ENCODE peak calls at places on chromosomes 16 and 17, in six cellular contexts. R is suprapubic skin, A is GM12878, T is transverse colon, G is SK-N-SH, K is H1. I is an unnamed sample.

GRCh38 chr17:72205801-72206200 is 85.0 kb downstream of the SOX9 start:
- DNase-seq in R (no peak), A (no peak), T (no peak), G (no peak), K (no peak), I (no peak)

GRCh38 chr16:31819948-31820347 is 53.7 kb upstream of the ZNF267 start:
- DNase-seq in R (no peak), A (no peak), T (no peak), G (no peak), K (no peak), I (no peak)

GRCh38 chr16:71628810-71629209 is 2.8 kb downstream of the MARVELD3 start:
- DNase-seq in R (no peak), A (no peak), T (no peak), G (no peak), K (no peak), I (no peak)

GRCh38 chr17:70564006-70564620 is 394.8 kb downstream of the KCNJ2 start:
- DNase-seq in R (no peak), A (no peak), T (no peak), G (no peak), K (no peak), I (no peak)

GRCh38 chr17:61015966-61016365 is 338.3 kb downstream of the BCAS3 start:
- DNase-seq in R (no peak), A (no peak), T (no peak), G (no peak), K (no peak), I (no peak)

GRCh38 chr17:55842405-55843158 is 91.7 kb downstream of the PCTP start:
- DNase-seq in R (no peak), A (no peak), T (no peak), G (no peak), K (no peak), I (no peak)

GRCh38 chr16:89658221-89658879 is 714 bp downstream of the SPATA33 start:
- DNase-seq in R (no peak), A (no peak), T (no peak), G (peak), K (no peak), I (no peak)

GRCh38 chr16:84356591-84357116 is 11.7 kb upstream of the ATP2C2 start:
- DNase-seq in R (no peak), A (no peak), T (peak), G (no peak), K (no peak), I (no peak)

GRCh38 chr17:70357196-70357595 is 187.9 kb downstream of the KCNJ2 start:
- DNase-seq in R (no peak), A (no peak), T (no peak), G (no peak), K (no peak), I (no peak)

GRCh38 chr16:27103954-27104353 is 37.2 kb downstream of the C16orf82 start:
- DNase-seq in R (no peak), A (no peak), T (no peak), G (no peak), K (no peak), I (no peak)

GRCh38 chr17:17387017-17387416 is 83.8 kb downstream of the NT5M start:
- DNase-seq in R (no peak), A (no peak), T (peak), G (no peak), K (no peak), I (no peak)

GRCh38 chr17:10633738-10634379 is 23.2 kb downstream of the MYH3 start:
- DNase-seq in R (no peak), A (peak), T (no peak), G (no peak), K (no peak), I (peak)

GRCh38 chr17:77441130-77441920 is 300.6 kb downstream of the SEC14L1 start:
- DNase-seq in R (no peak), A (peak), T (peak), G (no peak), K (no peak), I (no peak)

GRCh38 chr16:79770244-79771064 is 169.9 kb upstream of the MAF start:
- DNase-seq in R (peak), A (peak), T (peak), G (peak), K (peak), I (peak)

GRCh38 chr17:77316651-77317050 is 175.9 kb downstream of the SEC14L1 start:
- DNase-seq in R (no peak), A (no peak), T (peak), G (no peak), K (no peak), I (no peak)

GRCh38 chr17:40451420-40451819 is 8.2 kb downstream of the IGFBP4 start:
- DNase-seq in R (no peak), A (no peak), T (peak), G (peak), K (no peak), I (no peak)

GRCh38 chr17:40545660-40546059 is 19.6 kb downstream of the CCR7 start:
- DNase-seq in R (peak), A (no peak), T (peak), G (no peak), K (no peak), I (no peak)

GRCh38 chr17:47119746-47120520 is 69.2 kb downstream of the CDC27 start:
- DNase-seq in R (no peak), A (no peak), T (no peak), G (no peak), K (no peak), I (no peak)

GRCh38 chr16:28298511-28298878 is 6.2 kb downstream of the SBK1 start:
- DNase-seq in R (no peak), A (no peak), T (no peak), G (no peak), K (no peak), I (no peak)

GRCh38 chr16:2610781-2611498 is 71.4 kb upstream of the KCTD5 start:
- DNase-seq in R (no peak), A (no peak), T (no peak), G (no peak), K (no peak), I (no peak)

GRCh38 chr16:81315271-81316175 is 761 bp downstream of the GAN start:
- DNase-seq in R (peak), A (no peak), T (peak), G (peak), K (peak), I (peak)

GRCh38 chr16:23855010-23855409 is 19.2 kb downstream of the PRKCB start:
- DNase-seq in R (no peak), A (no peak), T (no peak), G (no peak), K (no peak), I (no peak)

GRCh38 chr17:50807014-50807413 is 28.4 kb upstream of the WFIKKN2 start:
- DNase-seq in R (no peak), A (no peak), T (no peak), G (no peak), K (no peak), I (no peak)

GRCh38 chr17:79182176-79183160 is 107.8 kb downstream of the ENGASE start:
- DNase-seq in R (no peak), A (no peak), T (no peak), G (no peak), K (peak), I (no peak)

GRCh38 chr16:57651344-57652333 is 16.5 kb upstream of the ADGRG3 start:
- DNase-seq in R (no peak), A (no peak), T (no peak), G (no peak), K (no peak), I (no peak)

GRCh38 chr17:77385750-77386501 is 245.2 kb downstream of the SEC14L1 start:
- DNase-seq in R (no peak), A (no peak), T (no peak), G (peak), K (no peak), I (no peak)

GRCh38 chr16:80585764-80586163 is 45.0 kb downstream of the DYNLRB2 start:
- DNase-seq in R (no peak), A (no peak), T (no peak), G (no peak), K (no peak), I (no peak)

GRCh38 chr17:67194134-67194533 is 50.9 kb downstream of the HELZ start:
- DNase-seq in R (no peak), A (no peak), T (no peak), G (no peak), K (no peak), I (no peak)

GRCh38 chr16:79286646-79287423 is 313.7 kb downstream of the MAF start:
- DNase-seq in R (peak), A (peak), T (peak), G (no peak), K (no peak), I (peak)

DNA sequence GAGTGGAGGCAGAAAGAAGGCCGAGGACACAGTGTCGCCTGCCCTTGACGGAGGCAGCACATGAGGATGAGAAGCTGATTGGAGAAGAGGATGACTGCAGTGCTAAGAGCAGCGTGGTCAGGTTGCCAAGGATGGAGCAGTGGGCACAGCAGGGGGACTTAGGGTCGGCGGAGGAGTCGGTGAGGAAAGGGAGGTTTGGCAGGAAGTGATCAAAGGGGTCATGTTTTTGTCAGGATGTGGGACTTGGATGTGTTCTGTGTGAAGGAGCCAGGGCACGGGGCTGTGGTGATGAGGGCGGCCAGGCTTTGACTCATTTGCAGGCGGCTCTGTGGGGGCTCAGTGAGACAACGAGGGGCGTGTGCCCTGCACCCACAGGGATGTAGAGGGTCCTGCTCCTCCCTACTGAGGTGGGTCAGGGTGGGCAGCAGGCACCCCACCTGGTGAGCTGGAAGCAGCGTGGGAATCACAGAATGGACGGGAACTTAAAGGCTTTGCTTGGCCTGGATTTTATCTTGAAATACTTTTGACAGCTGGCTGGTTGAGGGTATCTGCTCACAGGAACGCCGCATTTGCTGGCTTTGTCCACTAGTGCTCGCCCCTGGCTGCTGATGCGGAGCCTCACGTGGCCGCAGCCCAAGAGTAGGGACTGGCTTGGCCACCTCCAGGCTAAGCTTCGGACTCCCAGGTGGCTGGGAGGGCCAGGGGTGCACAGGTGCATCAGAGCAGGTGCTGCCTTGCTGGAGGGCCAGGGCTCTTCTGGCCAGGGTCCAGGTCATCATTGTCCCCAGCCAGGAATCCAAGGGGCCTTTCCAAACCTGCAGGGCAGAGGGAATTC is 6.0 kb downstream of the MPG start:
- DNase-seq in R (no peak), A (no peak), T (no peak), G (no peak), K (no peak), I (no peak)
- TF ChIP-seq POLR2AphosphoS5 in R (no peak), A (no peak), T (no peak), G (no peak), K (no peak), I (peak)

DNA sequence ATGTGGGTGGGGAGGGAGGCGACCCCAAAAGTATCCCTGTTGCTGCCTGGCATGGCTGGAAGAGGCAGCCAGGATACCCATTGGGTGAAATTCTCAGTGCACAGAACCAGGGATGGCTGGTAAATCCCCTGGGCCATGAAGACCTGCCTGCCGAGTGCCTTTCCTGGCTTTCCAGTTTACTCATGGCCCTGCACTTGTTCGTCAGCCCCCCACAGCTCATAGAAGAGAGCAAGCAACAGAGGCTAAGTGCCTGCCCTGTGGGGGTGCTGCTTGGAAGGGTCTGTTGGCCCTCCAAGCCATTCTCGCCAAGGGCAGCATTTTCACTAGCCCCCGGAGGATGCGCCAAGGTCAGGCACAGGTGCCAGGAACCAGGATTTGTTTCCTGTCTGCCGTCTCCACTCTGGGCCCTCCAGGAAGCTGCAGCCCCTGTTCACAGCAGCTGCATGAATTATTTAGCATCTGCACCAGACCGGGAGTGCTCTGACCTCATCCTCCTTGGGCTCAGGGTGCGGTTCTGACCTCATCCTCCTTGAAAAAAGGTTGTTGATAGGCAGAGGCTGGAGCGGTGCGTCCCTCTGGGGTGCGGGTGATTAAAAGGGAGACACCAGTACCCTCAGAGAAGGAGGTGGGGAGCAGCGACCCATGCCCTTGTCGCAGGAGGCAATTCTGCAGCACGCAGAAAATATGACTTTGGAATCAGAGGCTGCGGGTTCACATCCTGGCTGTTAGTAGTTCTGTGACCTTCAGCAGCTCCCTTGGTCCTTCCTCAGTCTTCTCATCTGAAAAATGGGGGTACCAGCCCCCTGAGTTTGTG is 14.2 kb upstream of the CD300A start:
- DNase-seq in R (no peak), A (no peak), T (no peak), G (no peak), K (no peak), I (no peak)
- TF ChIP-seq POLR2AphosphoS5 in R (no peak), A (no peak), T (no peak), G (no peak), K (no peak), I (no peak)

GRCh38 chr16:85753559-85753958 is 2.7 kb upstream of the C16orf74 start:
- DNase-seq in R (no peak), A (no peak), T (peak), G (no peak), K (no peak), I (no peak)
- TF ChIP-seq POLR2AphosphoS5 in R (no peak), A (no peak), T (no peak), G (no peak), K (no peak), I (no peak)

DNA sequence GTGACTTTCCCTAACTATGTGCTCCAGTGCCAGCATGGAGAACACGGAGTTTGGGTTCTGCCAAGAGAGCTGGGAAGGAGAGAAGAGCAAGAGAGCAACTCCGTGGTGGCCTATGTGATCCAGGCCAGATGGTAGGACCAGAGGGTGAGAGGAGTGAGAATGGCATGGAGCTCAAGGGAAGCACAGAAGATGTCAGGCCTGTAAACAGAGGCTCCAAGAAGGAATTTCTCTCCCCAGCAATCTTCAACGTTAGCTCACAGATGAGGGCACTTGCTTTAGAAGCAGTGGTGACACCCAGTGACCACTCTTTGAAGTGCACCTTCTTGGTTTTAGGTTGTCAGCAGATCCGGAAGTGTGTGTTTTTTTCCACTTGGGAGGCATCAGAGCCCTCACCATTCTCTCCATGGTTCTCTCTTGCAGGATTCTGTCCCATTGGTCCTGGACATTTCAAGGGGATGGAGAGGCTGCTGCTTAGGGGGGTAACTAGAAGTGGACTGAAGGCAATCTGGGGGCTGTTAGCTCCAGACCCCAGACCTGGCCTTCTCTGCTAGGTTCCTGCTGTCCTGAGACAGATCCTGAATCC is 18.1 kb upstream of the TMEM98 start:
- DNase-seq in R (peak), A (peak), T (peak), G (peak), K (peak), I (peak)
- TF ChIP-seq POLR2AphosphoS5 in R (no peak), A (no peak), T (no peak), G (no peak), K (no peak), I (no peak)

DNA sequence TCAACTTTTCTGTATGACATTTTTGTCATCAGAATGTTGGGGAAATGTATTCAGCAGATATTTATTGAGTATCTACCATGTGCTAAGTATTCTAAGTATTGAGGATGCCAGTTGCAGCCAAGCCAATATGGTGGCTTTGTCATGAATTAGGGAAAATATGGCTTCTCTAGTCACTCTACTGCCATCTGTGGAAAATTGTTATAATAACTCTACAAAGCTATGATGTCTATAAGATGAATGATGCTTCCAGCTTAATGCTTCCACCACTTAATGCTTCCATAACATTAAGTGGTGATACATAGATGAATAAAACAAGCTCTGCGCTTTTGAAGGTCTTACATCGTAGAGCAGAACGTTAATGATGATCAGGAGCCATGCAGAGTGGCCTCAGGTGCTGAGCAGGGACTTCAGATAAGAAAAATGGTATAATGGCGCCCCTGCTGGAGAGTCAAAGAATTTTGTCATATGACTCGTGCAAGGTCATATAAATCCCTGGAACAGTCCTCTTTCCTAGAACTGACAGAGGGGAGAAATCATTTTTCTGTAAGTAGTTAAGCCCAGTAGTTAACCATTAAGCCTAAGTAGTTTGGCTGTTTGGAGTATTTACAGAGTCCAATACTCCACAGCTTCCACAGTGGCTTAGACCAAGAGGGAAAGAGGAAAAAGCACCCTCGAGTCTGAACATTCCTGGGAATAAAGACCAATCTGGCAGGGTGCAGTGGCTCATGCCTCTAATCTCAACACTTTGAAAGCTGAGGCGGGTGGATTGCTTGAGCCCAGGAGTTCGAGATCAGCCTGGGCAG is 2.7 kb upstream of the TMIGD1 start:
- DNase-seq in R (no peak), A (no peak), T (peak), G (peak), K (peak), I (no peak)
- TF ChIP-seq POLR2AphosphoS5 in R (no peak), A (no peak), T (no peak), G (no peak), K (no peak), I (no peak)

GRCh38 chr16:67151431-67152097 is 766 bp upstream of the B3GNT9 start:
- DNase-seq in R (peak), A (no peak), T (no peak), G (no peak), K (no peak), I (no peak)

GRCh38 chr16:67150833-67151396 is at the start of gene B3GNT9:
- DNase-seq in R (peak), A (no peak), T (peak), G (peak), K (peak), I (peak)

GRCh38 chr16:67148656-67149275 is 2.0 kb downstream of the B3GNT9 start:
- DNase-seq in R (no peak), A (no peak), T (no peak), G (no peak), K (no peak), I (no peak)

GRCh38 chr16:67149276-67150057 is 1.3 kb downstream of the B3GNT9 start:
- DNase-seq in R (no peak), A (no peak), T (no peak), G (no peak), K (peak), I (no peak)

GRCh38 chr16:67150058-67150832 is 553 bp downstream of the B3GNT9 start:
- DNase-seq in R (peak), A (no peak), T (no peak), G (peak), K (peak), I (peak)
- TF ChIP-seq POLR2AphosphoS5 in R (no peak), A (no peak), T (no peak), G (no peak), K (no peak), I (no peak)

I was measured in GM12891.